ENCODE peak calls at places on chromosomes 11 and 22, in six cellular contexts. A, M, Z, Q, W and J are unnamed samples.

GRCh38 chr11:119673389-119674336 is 55.3 kb downstream of the NECTIN1 start:
- DNase-seq in A (no peak), M (no peak), Z (no peak), Q (peak), W (no peak), J (no peak)

GRCh38 chr11:16979708-16980622 is 34.2 kb downstream of the PLEKHA7 start:
- DNase-seq in A (no peak), M (no peak), Z (no peak), Q (no peak), W (no peak), J (no peak)

GRCh38 chr11:64868904-64869570 is 9.4 kb downstream of the EHD1 start:
- DNase-seq in A (peak), M (no peak), Z (peak), Q (peak), W (peak), J (peak)

GRCh38 chr11:6443269-6444003 is 2.6 kb upstream of the HPX start:
- DNase-seq in A (peak), M (no peak), Z (peak), Q (peak), W (peak), J (peak)

GRCh38 chr11:45752136-45752535 is 52.8 kb upstream of the SLC35C1 start:
- DNase-seq in A (no peak), M (no peak), Z (no peak), Q (no peak), W (no peak), J (no peak)

GRCh38 chr11:47161134-47161854 is 15.4 kb downstream of the ARFGAP2 start:
- DNase-seq in A (peak), M (no peak), Z (peak), Q (peak), W (peak), J (peak)

GRCh38 chr11:44831605-44832394 is 105.0 kb downstream of the TSPAN18 start:
- DNase-seq in A (no peak), M (no peak), Z (no peak), Q (no peak), W (no peak), J (peak)

GRCh38 chr22:24510694-24511625 is 15.8 kb downstream of the UPB1 start:
- DNase-seq in A (no peak), M (no peak), Z (peak), Q (peak), W (peak), J (peak)

GRCh38 chr11:69509846-69510390 is 28.5 kb downstream of the LINC01488 start:
- DNase-seq in A (no peak), M (no peak), Z (no peak), Q (no peak), W (no peak), J (no peak)

GRCh38 chr11:14300661-14301304 is 58.2 kb downstream of the RRAS2 start:
- DNase-seq in A (peak), M (no peak), Z (peak), Q (peak), W (peak), J (peak)
- TF ChIP-seq CTCF in A (peak), M (peak), Z (peak), Q (peak), W (peak), J (peak)

GRCh38 chr22:48591286-48592065 is 1236.2 kb downstream of the BRD1 start:
- DNase-seq in A (no peak), M (no peak), Z (no peak), Q (no peak), W (no peak), J (no peak)

GRCh38 chr22:48593551-48593950 is 1234.1 kb downstream of the BRD1 start:
- DNase-seq in A (no peak), M (no peak), Z (no peak), Q (no peak), W (no peak), J (no peak)

GRCh38 chr22:48592931-48593330 is 1234.7 kb downstream of the BRD1 start:
- DNase-seq in A (no peak), M (no peak), Z (no peak), Q (no peak), W (no peak), J (no peak)

GRCh38 chr22:48592488-48592887 is 1235.2 kb downstream of the BRD1 start:
- DNase-seq in A (no peak), M (no peak), Z (no peak), Q (no peak), W (no peak), J (no peak)

GRCh38 chr22:48592066-48592345 is 1235.7 kb downstream of the BRD1 start:
- DNase-seq in A (no peak), M (no peak), Z (no peak), Q (no peak), W (no peak), J (no peak)
- H3K4me3 ChIP-seq in A (no peak), M (no peak), Z (no peak), Q (no peak), W (no peak), J (no peak)

DNA sequence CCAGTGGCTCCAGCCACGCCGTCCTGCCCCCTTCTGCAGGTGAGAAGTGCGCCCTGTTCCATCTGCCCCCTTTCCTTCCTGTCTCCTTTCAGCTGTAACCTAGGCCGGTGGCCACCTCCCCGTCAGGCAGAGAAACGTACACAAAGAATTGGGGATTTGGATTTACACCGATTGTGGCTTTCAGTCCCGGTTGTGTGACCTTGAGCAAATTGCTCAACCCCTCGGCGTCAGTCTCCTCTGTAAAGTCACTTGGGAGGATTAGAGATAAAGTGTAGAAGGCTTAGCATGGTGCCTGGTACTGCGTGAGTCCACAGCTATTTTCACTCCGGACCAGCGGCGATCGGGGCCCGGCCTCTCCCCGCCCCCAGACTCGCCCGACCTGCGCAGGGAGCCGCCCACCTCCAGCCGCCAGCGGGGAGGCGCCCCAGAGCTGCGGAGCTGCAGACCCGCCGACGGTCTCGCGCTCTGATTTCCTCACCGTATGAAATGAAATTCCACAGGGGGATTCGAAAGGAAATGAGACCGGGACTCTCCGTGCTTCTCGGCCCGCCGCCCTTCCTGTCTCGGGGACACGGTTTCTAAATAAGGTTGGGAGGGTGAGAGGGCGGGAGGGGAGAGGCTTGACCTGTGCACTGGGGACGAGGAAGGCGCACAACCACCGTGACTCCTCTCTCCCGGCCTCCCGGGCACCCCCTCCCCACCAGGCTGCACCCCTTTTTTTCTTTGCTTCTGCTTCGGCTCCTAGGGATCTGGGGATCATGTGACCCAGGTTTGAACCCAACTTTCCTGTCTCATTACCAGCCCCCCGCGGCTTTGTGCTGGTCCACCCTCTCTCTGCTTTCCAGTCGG is 703 bp upstream of the FZD4 start:
- DNase-seq in A (peak), M (no peak), Z (peak), Q (peak), W (peak), J (peak)
- TF ChIP-seq CTCF in A (peak), M (no peak), Z (peak), Q (peak), W (peak), J (no peak)

DNA sequence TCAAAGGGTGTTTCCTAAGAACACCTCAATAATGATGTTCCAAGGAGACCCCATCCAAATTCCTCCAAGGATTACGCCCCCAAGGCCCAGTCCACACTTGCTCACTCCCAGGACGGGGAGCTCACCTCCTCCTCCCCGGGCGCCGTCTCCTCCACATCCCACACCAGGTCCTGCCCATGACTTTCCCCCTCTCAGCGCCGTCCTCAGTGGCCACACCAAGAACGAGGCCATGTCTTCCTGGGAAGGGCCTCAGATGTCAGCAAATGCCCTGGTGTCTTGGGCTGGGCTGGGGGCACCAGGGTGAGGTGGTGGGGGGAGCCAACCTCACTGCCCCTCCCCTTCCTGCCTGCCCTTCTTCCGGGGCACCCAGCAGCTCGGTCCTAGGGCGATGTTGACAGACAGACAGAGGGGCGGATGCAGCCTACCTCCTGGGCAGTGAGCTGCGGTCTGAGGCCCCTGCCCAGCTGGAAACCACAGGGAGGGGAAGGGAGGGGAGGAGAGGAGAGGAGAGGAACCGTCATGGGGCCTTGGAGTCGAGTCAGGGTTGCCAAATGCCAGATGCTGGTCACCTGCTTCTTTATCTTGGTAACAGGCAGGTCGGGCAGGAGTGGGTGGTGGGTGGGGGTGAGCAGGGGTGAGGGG is at the start of the genes C11orf21 and TSPAN32:
- DNase-seq in A (peak), M (no peak), Z (peak), Q (peak), W (peak), J (no peak)
- H3K4me3 ChIP-seq in A (no peak), M (no peak), Z (no peak), Q (no peak), W (no peak), J (no peak)

DNA sequence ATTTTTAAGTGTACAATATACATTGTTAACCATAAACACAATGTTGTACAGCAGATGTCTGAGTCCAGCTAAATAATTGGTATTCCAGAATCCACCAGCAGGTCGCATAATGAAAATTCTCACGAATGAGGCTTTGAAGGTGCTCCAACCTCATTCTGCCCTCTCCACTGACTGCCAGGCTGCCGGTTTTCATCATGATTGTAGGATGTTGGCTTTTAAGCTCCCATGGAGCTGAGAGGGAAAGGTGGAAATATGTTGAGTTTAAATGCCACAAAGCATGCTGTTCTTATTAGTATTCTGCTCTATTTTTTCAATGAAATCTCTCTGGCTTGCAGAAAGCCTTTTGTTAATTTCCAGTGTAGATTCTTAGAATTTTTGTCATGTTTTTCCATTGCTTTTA is 337.2 kb upstream of the DDI1 start:
- DNase-seq in A (peak), M (no peak), Z (peak), Q (no peak), W (no peak), J (no peak)
- TF ChIP-seq CTCF in A (peak), M (no peak), Z (peak), Q (no peak), W (no peak), J (no peak)

DNA sequence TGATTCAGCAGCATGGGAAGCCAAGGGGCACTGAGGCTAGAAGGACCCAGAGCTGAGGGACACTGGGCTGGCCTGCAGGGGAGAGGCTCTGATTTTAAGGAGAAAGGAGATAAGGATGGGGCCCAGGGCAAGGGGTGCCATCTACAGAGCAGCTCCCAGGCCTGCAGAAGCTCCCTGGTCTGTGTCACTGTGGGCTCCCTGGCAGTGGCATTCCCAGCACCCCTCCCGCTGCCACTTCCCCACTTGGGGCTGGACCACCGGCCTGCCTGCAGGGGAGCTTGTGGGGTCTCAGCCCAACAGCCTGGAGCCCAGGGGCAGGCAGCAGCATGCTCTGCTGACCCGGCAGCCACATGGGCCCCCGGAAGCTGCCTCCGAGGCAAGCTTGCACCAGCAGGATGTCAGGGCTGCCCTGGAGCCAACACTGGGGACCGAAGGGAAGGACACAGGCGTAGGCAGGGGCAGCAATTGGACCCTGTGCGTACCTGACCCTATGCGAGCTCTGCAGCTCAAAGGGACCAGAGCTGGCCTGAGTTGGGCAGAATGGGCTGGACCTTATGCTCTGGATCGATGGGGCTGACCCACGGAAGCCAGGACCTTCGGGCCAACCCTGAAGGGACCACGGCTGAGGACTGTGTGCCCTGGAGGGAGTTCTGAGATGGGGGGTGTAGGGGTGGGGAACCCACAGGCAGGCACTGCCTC is 35.4 kb upstream of the WNT7B start:
- DNase-seq in A (no peak), M (no peak), Z (no peak), Q (no peak), W (no peak), J (no peak)
- H3K4me3 ChIP-seq in A (no peak), M (no peak), Z (no peak), Q (no peak), W (no peak), J (no peak)

DNA sequence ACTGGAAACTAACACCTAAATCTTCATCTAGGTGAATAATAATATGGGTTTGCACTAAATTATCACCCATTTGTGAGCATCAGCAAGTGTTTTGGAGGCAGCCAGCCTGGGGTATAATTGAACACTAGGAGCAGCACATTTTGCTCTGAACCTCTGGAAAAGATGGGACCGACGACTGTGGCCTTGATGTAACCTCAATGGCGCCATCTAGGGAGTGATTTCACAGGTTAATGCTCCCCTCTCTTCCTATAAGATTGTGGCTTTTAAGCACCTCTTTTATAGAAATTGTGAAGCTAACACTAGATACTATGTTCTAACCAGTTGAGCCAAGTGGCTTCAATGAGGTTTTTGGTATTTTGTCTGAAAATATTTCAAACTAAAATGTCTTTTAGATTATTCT is 203.7 kb downstream of the NELL1 start:
- DNase-seq in A (peak), M (no peak), Z (no peak), Q (peak), W (no peak), J (no peak)
- TF ChIP-seq CTCF in A (no peak), M (no peak), Z (no peak), Q (peak), W (no peak), J (no peak)

GRCh38 chr22:36364255-36365019 is 23.3 kb downstream of the MYH9 start:
- DNase-seq in A (no peak), M (no peak), Z (no peak), Q (no peak), W (no peak), J (peak)
- H3K4me3 ChIP-seq in A (no peak), M (no peak), Z (no peak), Q (no peak), W (no peak), J (no peak)

GRCh38 chr11:111974451-111974850 is 37.3 kb downstream of the DIXDC1 start:
- DNase-seq in A (no peak), M (no peak), Z (no peak), Q (no peak), W (no peak), J (no peak)

GRCh38 chr11:111976119-111976518 is 39.0 kb downstream of the DIXDC1 start:
- DNase-seq in A (no peak), M (no peak), Z (no peak), Q (no peak), W (no peak), J (no peak)

GRCh38 chr11:111977141-111978027 is 40.2 kb downstream of the DIXDC1 start:
- DNase-seq in A (peak), M (no peak), Z (peak), Q (no peak), W (no peak), J (peak)

GRCh38 chr11:111976614-111977140 is 39.5 kb downstream of the DIXDC1 start:
- DNase-seq in A (peak), M (peak), Z (no peak), Q (no peak), W (no peak), J (no peak)

DNA sequence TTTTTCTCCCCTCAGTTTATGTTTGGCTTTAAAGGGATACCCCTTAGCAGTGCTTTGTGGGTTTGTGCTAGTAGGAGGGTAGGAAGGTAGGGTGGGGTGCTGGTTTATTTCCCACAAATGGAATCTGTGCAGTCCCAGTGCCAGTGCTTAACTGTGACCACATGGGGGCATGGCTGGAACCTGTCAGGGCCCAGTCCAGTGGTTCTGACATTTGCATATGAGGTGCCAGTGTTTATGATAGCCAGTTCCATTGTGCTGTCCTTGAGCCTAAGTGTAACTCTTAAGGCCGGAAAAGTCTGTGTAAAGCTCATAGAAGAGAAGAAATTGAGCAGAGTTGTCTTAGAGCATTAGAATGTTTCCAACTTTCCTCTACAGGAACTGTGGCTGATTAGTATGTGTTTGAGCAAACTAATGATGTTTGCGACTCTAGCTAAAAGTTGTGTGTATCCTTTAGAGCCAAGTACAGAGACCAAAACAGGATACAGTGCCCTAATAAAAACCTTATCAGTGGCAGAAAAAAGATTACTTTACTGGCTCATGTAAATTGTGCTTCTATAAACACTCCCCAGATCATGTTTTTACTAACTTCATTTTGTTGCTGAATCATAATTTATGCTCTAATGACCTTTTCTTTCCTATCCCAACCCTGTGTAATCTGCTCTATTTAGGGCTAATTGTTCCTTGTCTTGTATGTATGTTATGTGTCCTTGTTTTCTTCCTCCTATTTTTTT is 38.1 kb downstream of the DIXDC1 start:
- DNase-seq in A (peak), M (no peak), Z (no peak), Q (no peak), W (peak), J (no peak)
- TF ChIP-seq CTCF in A (peak), M (peak), Z (peak), Q (peak), W (peak), J (peak)

DNA sequence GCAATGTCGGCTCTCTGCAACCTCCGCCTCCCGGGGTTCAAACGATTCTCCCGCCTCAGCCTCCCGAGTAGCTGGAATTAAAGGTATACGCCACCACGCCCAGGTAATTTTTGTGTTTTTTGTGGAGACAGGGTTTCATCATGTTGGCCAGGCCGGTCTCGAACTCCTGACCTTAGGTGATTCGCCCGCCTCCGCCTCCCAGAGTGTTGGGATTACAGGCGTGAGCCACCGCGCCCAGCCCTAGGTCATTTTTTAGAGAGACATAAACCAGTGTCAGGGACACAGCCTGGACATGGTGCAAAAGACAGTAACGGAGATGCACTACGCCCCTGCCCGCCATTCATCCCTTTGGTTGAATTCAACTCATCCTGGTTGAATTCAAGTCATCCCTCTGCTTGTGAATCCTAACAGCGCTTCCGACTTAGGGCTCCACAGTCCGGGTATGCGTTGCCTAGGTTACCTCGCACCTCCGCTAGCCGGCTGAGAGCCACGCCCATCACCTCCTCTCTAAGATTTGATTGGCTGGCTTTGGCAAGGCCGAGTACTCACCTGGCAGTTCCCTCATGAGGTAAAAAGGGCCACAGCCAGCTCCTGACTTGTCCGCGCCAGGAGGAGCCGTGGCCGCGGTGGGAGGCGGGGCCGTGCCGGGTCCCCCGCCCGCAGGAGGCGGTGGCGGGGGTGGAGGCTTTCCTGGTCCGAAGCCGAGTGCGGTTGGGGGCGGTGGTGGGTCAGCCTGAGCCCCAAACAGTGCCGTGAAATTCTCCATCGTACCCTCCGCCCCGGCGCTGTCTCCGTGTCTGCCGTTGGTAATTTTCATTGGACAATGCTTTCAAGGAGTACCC is at the start of gene MED19:
- DNase-seq in A (peak), M (peak), Z (peak), Q (peak), W (peak), J (peak)
- H3K4me3 ChIP-seq in A (peak), M (peak), Z (peak), Q (peak), W (peak), J (peak)